ENCODE peak calls at places on chromosomes 4 and X, in nine cellular contexts. W, C, Z, V, O, N, U, L and F are unnamed samples.

GRCh38 chr4:3470244-3471097 is 7.4 kb downstream of the DOK7 start:
- DNase-seq in W (no peak), C (no peak), Z (no peak), V (no peak), O (no peak), N (no peak), U (peak), L (no peak), F (no peak)

GRCh38 chrX:100413231-100413630 is 3.2 kb upstream of the PCDH19 start:
- DNase-seq in W (no peak), C (peak), Z (no peak), V (no peak), O (peak), N (peak), U (peak), L (no peak), F (peak)

GRCh38 chr4:173522160-173522873 is 7.7 kb downstream of the HAND2 start:
- DNase-seq in W (no peak), C (peak), Z (no peak), V (no peak), O (no peak), N (peak), U (peak), L (peak), F (peak)

GRCh38 chr4:26372525-26373172 is 51.8 kb downstream of the RBPJ start:
- DNase-seq in W (peak), C (peak), Z (no peak), V (no peak), O (peak), N (peak), U (peak), L (no peak), F (peak)

GRCh38 chrX:45769919-45770582 is 569.4 kb upstream of the DIPK2B start:
- DNase-seq in W (no peak), C (peak), Z (peak), V (no peak), O (peak), N (no peak), U (peak), L (peak), F (no peak)

GRCh38 chr4:153023692-153024394 is 87.7 kb downstream of the FHDC1 start:
- DNase-seq in W (no peak), C (no peak), Z (no peak), V (no peak), O (no peak), N (no peak), U (no peak), L (no peak), F (no peak)

GRCh38 chr4:8403173-8403753 is 37.3 kb downstream of the ACOX3 start:
- DNase-seq in W (no peak), C (peak), Z (peak), V (peak), O (peak), N (peak), U (peak), L (no peak), F (peak)

GRCh38 chr4:56728512-56728911 is 47.4 kb upstream of the HOPX start:
- DNase-seq in W (peak), C (no peak), Z (no peak), V (no peak), O (no peak), N (peak), U (peak), L (no peak), F (peak)

GRCh38 chr4:19776021-19776459 is 475.7 kb upstream of the SLIT2 start:
- DNase-seq in W (no peak), C (peak), Z (no peak), V (no peak), O (no peak), N (peak), U (peak), L (no peak), F (no peak)

GRCh38 chrX:44060221-44060620 is 87.0 kb upstream of the NDP start:
- DNase-seq in W (no peak), C (no peak), Z (no peak), V (no peak), O (no peak), N (no peak), U (no peak), L (no peak), F (no peak)

GRCh38 chr4:10023050-10023419 is 1.7 kb upstream of the SLC2A9 start:
- DNase-seq in W (no peak), C (no peak), Z (no peak), V (no peak), O (no peak), N (no peak), U (no peak), L (no peak), F (no peak)

GRCh38 chr4:54550415-54551171 is 107.2 kb upstream of the KIT start:
- DNase-seq in W (no peak), C (peak), Z (no peak), V (no peak), O (no peak), N (no peak), U (no peak), L (no peak), F (no peak)

GRCh38 chrX:41441934-41442823 is 5.0 kb upstream of the NYX start:
- DNase-seq in W (peak), C (peak), Z (peak), V (peak), O (peak), N (peak), U (peak), L (no peak), F (peak)

GRCh38 chr4:3875466-3875865 is 109.3 kb downstream of the ADRA2C start:
- DNase-seq in W (no peak), C (no peak), Z (no peak), V (no peak), O (no peak), N (no peak), U (no peak), L (no peak), F (no peak)

GRCh38 chrX:39212456-39212855 is 411.2 kb downstream of the MID1IP1 start:
- DNase-seq in W (no peak), C (peak), Z (no peak), V (no peak), O (no peak), N (no peak), U (no peak), L (no peak), F (peak)

GRCh38 chrX:22389544-22390243 is 117.0 kb downstream of the CBLL2 start:
- DNase-seq in W (no peak), C (peak), Z (no peak), V (no peak), O (no peak), N (peak), U (peak), L (no peak), F (peak)

GRCh38 chr4:152944678-152945320 is 8.7 kb downstream of the FHDC1 start:
- DNase-seq in W (no peak), C (no peak), Z (no peak), V (no peak), O (no peak), N (no peak), U (no peak), L (peak), F (no peak)

GRCh38 chr4:42713371-42713770 is 56.5 kb upstream of the ATP8A1 start:
- DNase-seq in W (no peak), C (no peak), Z (no peak), V (no peak), O (no peak), N (no peak), U (no peak), L (no peak), F (no peak)

GRCh38 chr4:188934320-188934975 is 795.2 kb downstream of the TRIML1 start:
- DNase-seq in W (no peak), C (peak), Z (no peak), V (no peak), O (no peak), N (no peak), U (peak), L (no peak), F (no peak)

GRCh38 chrX:291411-291901 is 10.3 kb downstream of the PLCXD1 start:
- DNase-seq in W (no peak), C (no peak), Z (no peak), V (no peak), O (no peak), N (no peak), U (no peak), L (no peak), F (no peak)

GRCh38 chrX:88982183-88982582 is 235.2 kb downstream of the CPXCR1 start:
- DNase-seq in W (no peak), C (no peak), Z (no peak), V (no peak), O (no peak), N (no peak), U (no peak), L (no peak), F (no peak)

GRCh38 chr4:72744103-72744725 is 175.2 kb upstream of the ADAMTS3 start:
- DNase-seq in W (no peak), C (peak), Z (no peak), V (no peak), O (no peak), N (no peak), U (no peak), L (no peak), F (no peak)

GRCh38 chrX:3577551-3577950 is 135.9 kb downstream of the PRKX start:
- DNase-seq in W (no peak), C (no peak), Z (no peak), V (no peak), O (no peak), N (no peak), U (no peak), L (no peak), F (no peak)

GRCh38 chrX:48975541-48975940 is 3.9 kb upstream of the KCND1 start:
- DNase-seq in W (no peak), C (no peak), Z (no peak), V (no peak), O (no peak), N (no peak), U (no peak), L (no peak), F (no peak)

GRCh38 chr4:36285784-36286480 is 4.5 kb downstream of the DTHD1 start:
- DNase-seq in W (no peak), C (peak), Z (no peak), V (peak), O (no peak), N (no peak), U (peak), L (no peak), F (no peak)

GRCh38 chr4:103802766-103803165 is 83.0 kb upstream of the TACR3 start:
- DNase-seq in W (no peak), C (no peak), Z (no peak), V (no peak), O (no peak), N (no peak), U (no peak), L (no peak), F (no peak)

GRCh38 chr4:6658204-6658585 is 17.7 kb downstream of the MRFAP1 start:
- DNase-seq in W (no peak), C (no peak), Z (no peak), V (no peak), O (no peak), N (no peak), U (no peak), L (no peak), F (no peak)

GRCh38 chrX:40054793-40055192 is 43.0 kb downstream of the BCOR start:
- DNase-seq in W (no peak), C (no peak), Z (no peak), V (no peak), O (no peak), N (no peak), U (peak), L (no peak), F (no peak)

GRCh38 chr4:34731045-34731444 is 1513.3 kb downstream of the ARAP2 start:
- DNase-seq in W (no peak), C (no peak), Z (no peak), V (no peak), O (no peak), N (no peak), U (peak), L (no peak), F (no peak)